ENCODE peak calls at places on chromosomes 6 and 20, in seven cellular contexts. C, Z, F, B, S, T and E are unnamed samples.

GRCh38 chr6:43434943-43435342 is 7.6 kb downstream of the ABCC10 start:
- DNase-seq in B (no peak), S (no peak), F (no peak), Z (peak; percentile 18), C (no peak), T (no peak), E (no peak)

GRCh38 chr6:18978330-18979128 is 591.4 kb downstream of the RNF144B start:
- DNase-seq in F (no peak), Z (no peak), T (no peak), S (no peak), C (no peak), B (no peak), E (no peak)

GRCh38 chr6:132188865-132189264 is 212.4 kb downstream of the MOXD1 start:
- DNase-seq in C (peak; percentile 84), Z (peak; percentile 61), B (peak; percentile 67), S (no peak), T (no peak), F (no peak), E (no peak)

GRCh38 chr20:45933231-45934045 is 1.0 kb upstream of the PCIF1 start:
- DNase-seq in S (peak; percentile 86), C (peak; percentile 67), Z (peak; percentile 81), F (peak; percentile 61), B (no peak), T (peak; percentile 76), E (no peak)

GRCh38 chr6:129307845-129308244 is 402.1 kb downstream of the ARHGAP18 start:
- DNase-seq in S (no peak), F (no peak), B (no peak), Z (no peak), C (no peak), T (no peak), E (no peak)

GRCh38 chr20:13307562-13308163 is 86.6 kb downstream of the ISM1 start:
- DNase-seq in F (no peak), C (no peak), T (no peak), B (no peak), Z (no peak), S (no peak), E (no peak)

GRCh38 chr6:114863610-114864009 is 520.8 kb upstream of the HS3ST5 start:
- DNase-seq in S (no peak), Z (no peak), C (no peak), F (no peak), T (no peak), B (no peak), E (no peak)

GRCh38 chr6:11241793-11242201 is 9.3 kb upstream of the NEDD9 start:
- DNase-seq in S (peak; percentile 89), B (no peak), C (peak; percentile 54), F (peak; percentile 69), Z (no peak), T (no peak), E (no peak)

GRCh38 chr6:110769923-110770322 is 45.3 kb downstream of the CDK19 start:
- DNase-seq in T (no peak), Z (no peak), F (no peak), C (no peak), S (no peak), B (no peak), E (no peak)

GRCh38 chr6:29850011-29850553 is 22.5 kb downstream of the HLA-G start:
- DNase-seq in F (peak; percentile 21), S (peak; percentile 53), T (no peak), C (peak; percentile 6), B (no peak), Z (no peak), E (no peak)

GRCh38 chr6:140485740-140486467 is 1111.5 kb upstream of the CITED2 start:
- DNase-seq in Z (peak; percentile 75), B (no peak), C (peak; percentile 84), S (no peak), T (no peak), F (peak; percentile 11), E (peak; percentile 51)

GRCh38 chr6:138778331-138778730 is 4.8 kb downstream of the CCDC28A start:
- DNase-seq in F (no peak), C (no peak), T (no peak), S (no peak), B (no peak), Z (no peak), E (no peak)

GRCh38 chr6:152094992-152095592 is 287.6 kb downstream of the ESR1 start:
- DNase-seq in F (peak; percentile 84), Z (peak; percentile 98), B (peak; percentile 99), S (no peak), C (peak; percentile 99), T (no peak), E (peak; percentile 96)

GRCh38 chr6:8627085-8627861 is 191.9 kb upstream of the SLC35B3 start:
- DNase-seq in B (no peak), C (no peak), F (no peak), S (no peak), T (peak; percentile 17), Z (peak; percentile 94), E (no peak)

GRCh38 chr6:13715444-13715883 is 3.8 kb upstream of the RANBP9 start:
- DNase-seq in B (no peak), S (no peak), C (no peak), T (peak; percentile 64), F (no peak), Z (peak; percentile 85), E (no peak)

GRCh38 chr6:26140254-26140966 is 53.2 kb downstream of the HFE start:
- DNase-seq in C (no peak), F (no peak), B (no peak), T (no peak), Z (no peak), S (no peak), E (no peak)

GRCh38 chr20:17936791-17937687 is 31.6 kb downstream of the SNX5 start:
- DNase-seq in S (no peak), B (no peak), T (no peak), F (peak; percentile 66), Z (no peak), C (peak; percentile 87), E (no peak)

GRCh38 chr6:140833396-140833795 is 1299.3 kb upstream of the GJE1 start:
- DNase-seq in Z (no peak), F (no peak), T (no peak), C (peak; percentile 38), B (no peak), S (no peak), E (no peak)

GRCh38 chr20:20079102-20079784 is 26.9 kb downstream of the CFAP61 start:
- DNase-seq in Z (no peak), S (no peak), B (no peak), C (no peak), F (no peak), T (no peak), E (no peak)

GRCh38 chr20:20085071-20085470 is 32.7 kb downstream of the CFAP61 start:
- DNase-seq in C (no peak), F (peak; percentile 78), T (no peak), S (no peak), B (no peak), Z (no peak), E (no peak)

GRCh38 chr20:20084296-20084752 is 32.0 kb downstream of the CFAP61 start:
- DNase-seq in B (no peak), T (no peak), F (peak; percentile 32), C (no peak), Z (no peak), S (no peak), E (no peak)

GRCh38 chr20:20085812-20086211 is 33.5 kb downstream of the CFAP61 start:
- DNase-seq in T (no peak), S (no peak), Z (peak; percentile 72), F (no peak), C (peak; percentile 5), B (no peak), E (no peak)

DNA sequence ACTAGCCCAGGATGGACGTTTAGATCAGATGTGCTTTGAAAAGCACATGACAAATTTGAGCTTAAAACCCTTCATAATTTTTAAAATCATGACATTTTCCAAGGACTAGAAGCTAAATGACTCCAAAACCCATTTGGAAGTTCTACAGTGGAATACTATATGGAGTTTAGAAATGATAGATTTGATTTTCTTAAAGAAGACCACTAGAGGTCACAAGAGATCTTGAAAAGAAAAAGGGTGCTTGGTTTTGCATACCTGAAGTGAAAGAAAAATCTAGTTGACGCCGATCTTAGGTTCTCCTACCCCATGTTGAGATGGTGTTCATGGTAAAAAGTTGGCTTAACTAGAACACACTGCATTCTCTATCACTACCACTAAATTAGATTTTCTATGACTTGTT is 31.5 kb downstream of the CFAP61 start:
- DNase-seq in B (no peak), Z (peak; percentile 56), C (peak; percentile 58), S (no peak), T (peak; percentile 42), F (no peak), E (peak; percentile 3)
- TF ChIP-seq CTCF in B (no peak), Z (peak; percentile 55), C (peak; percentile 45), S (peak; percentile 32), T (peak; percentile 44), F (peak; percentile 65), E (peak; percentile 39)

GRCh38 chr20:61980647-61981583 is 84.8 kb downstream of the TAF4 start:
- DNase-seq in B (peak; percentile 6), C (peak; percentile 9), F (peak; percentile 50), Z (peak; percentile 26), T (no peak), S (peak; percentile 76), E (no peak)
- TF ChIP-seq CTCF in B (peak; percentile 48), C (peak; percentile 33), F (no peak), Z (peak; percentile 8), T (peak; percentile 51), S (peak; percentile 59), E (peak; percentile 43)

DNA sequence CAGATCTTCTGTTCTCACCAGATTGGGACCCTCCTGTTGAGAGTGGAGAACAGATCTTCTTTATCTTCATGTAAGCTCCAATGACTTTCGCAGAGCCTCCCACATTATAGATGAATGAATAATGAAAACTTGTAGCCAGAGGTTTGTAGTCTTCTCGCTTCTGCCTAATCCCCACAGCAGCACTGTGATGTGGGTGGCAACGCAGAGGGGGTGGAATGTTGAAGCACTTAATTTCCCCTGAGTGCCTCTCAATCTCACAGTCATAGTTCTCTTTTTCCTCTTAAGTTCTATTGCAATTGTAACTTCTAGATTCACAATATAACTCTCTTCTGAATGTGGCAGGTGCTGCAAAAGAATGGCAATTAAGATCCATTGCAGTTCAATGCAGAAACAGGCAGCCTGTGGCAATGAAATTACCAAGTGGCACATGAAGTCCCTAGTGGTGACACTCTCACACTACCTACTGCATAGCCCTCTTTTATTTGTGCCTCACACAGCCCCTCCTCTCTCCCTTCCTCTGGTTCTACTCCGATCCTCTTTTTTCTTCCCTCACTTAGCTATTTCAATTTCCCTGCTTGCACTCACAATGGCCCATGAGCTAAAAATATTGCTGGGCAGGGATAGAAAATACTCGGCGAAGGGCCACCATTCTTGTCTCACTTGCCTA is 281.9 kb downstream of the UBE3D start:
- DNase-seq in F (no peak), Z (no peak), T (no peak), C (no peak), S (no peak), B (no peak), E (no peak)
- TF ChIP-seq CTCF in F (no peak), Z (no peak), T (peak; percentile 22), C (peak; percentile 14), S (peak; percentile 16), B (peak; percentile 21), E (no peak)

DNA sequence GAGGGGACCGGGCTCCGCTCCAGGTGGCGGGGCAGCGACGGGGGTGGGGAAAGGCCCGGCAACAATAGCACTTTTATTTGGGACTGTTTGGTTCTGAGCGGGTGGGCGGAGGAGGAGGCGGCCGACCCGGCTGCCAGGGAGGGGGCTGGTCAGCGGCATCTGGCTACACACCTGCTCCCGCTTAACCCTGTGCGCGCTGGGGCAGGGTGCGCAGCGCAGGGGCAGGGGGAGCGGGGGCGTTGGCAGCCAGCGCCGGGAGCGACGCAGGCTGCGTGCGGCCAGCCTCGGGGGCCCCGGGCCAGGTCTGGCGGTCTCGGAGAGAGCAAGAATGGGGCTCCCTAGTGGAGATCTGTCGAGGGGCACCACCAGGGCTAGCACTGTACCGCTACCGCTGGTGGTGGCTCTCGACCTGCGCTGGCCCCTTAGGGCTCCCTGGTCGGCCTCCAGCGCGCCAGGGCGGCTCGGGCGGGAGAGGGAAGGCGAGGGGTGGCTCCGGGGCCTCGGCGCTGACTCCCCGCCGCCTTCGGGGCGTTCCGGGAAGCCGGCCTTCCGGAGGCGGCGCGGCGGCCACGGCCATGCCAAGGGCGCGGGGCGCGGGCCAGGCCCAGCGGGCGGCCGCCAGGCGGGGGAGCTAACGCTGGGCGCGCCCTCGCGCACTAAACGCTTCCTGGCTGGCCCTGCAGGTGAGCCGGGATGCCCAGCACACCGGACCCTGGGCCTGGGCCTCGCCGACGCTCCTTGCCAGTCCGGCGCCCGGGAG is 92.4 kb downstream of the NCR2 start:
- DNase-seq in Z (peak; percentile 53), S (peak; percentile 73), F (peak; percentile 64), C (no peak), B (no peak), T (peak; percentile 56), E (no peak)
- TF ChIP-seq CTCF in Z (no peak), S (no peak), F (peak; percentile 16), C (no peak), B (no peak), T (peak; percentile 20), E (no peak)